ENCODE peak calls at places on chromosome 19, in seven cellular contexts. D is skeletal muscle cell; K is C1 segment of cervical spinal cord; N is putamen; S is mucosa of descending colon; P is NCI-H748 treated with DMSO at 0.1 percent for 48 hours; O is naive thymus-derived CD8-positive, alpha-beta T cell. Q is an unnamed sample.
A peak's percentile ranks its signal among the peaks of the same experiment; 100 is the strongest.

GRCh38 chr19:53549354-53549753 is 11.4 kb downstream of the ZNF331 start:
- DNase-seq in D (peak; percentile 38), K (no peak), N (peak; percentile 26), S (no peak), P (no peak), O (no peak), Q (peak; percentile 63)

GRCh38 chr19:5953034-5953589 is 24.8 kb downstream of the RANBP3 start:
- DNase-seq in D (no peak), K (no peak), N (no peak), S (no peak), P (no peak), O (no peak), Q (no peak)

GRCh38 chr19:8577247-8577646 is at the start of gene MYO1F:
- DNase-seq in D (no peak), K (peak; percentile 10), N (no peak), S (peak; percentile 54), P (no peak), O (no peak), Q (no peak)

GRCh38 chr19:38543807-38544568 is 73.8 kb downstream of the MAP4K1 start:
- DNase-seq in D (peak; percentile 17), K (peak; percentile 68), N (peak; percentile 85), S (peak; percentile 48), P (peak; percentile 38), O (no peak), Q (peak; percentile 12)

GRCh38 chr19:44757057-44757734 is 8.7 kb downstream of the BCL3 start:
- DNase-seq in D (no peak), K (no peak), N (no peak), S (no peak), P (no peak), O (no peak), Q (no peak)

GRCh38 chr19:17095141-17095919 is 19.8 kb downstream of the MYO9B start:
- DNase-seq in D (no peak), K (no peak), N (no peak), S (no peak), P (no peak), O (no peak), Q (no peak)

GRCh38 chr19:11377237-11377636 is 2.8 kb downstream of the SWSAP1 start:
- DNase-seq in D (peak; percentile 69), K (no peak), N (no peak), S (no peak), P (no peak), O (no peak), Q (peak; percentile 57)

GRCh38 chr19:10007811-10008211 is 2.5 kb downstream of the COL5A3 start:
- DNase-seq in D (peak; percentile 77), K (no peak), N (no peak), S (no peak), P (no peak), O (no peak), Q (peak; percentile 41)

GRCh38 chr19:5228932-5229777 is 111.5 kb downstream of the PTPRS start:
- DNase-seq in D (no peak), K (no peak), N (no peak), S (no peak), P (no peak), O (no peak), Q (no peak)

GRCh38 chr19:1182068-1182467 is 8.0 kb upstream of the SBNO2 start:
- DNase-seq in D (no peak), K (no peak), N (no peak), S (no peak), P (no peak), O (no peak), Q (no peak)

GRCh38 chr19:23996549-23996948 is 81.9 kb downstream of the ZNF726 start:
- DNase-seq in D (no peak), K (no peak), N (no peak), S (no peak), P (no peak), O (no peak), Q (no peak)

GRCh38 chr19:39303373-39304184 is 7.4 kb downstream of the IFNL1 start:
- DNase-seq in D (no peak), K (no peak), N (no peak), S (no peak), P (no peak), O (no peak), Q (no peak)

GRCh38 chr19:38095411-38096308 is 128.4 kb downstream of the DPF1 start:
- DNase-seq in D (peak; percentile 16), K (peak; percentile 41), N (peak; percentile 47), S (peak; percentile 83), P (peak; percentile 58), O (peak; percentile 25), Q (no peak)

GRCh38 chr19:2132731-2133490 is 18.5 kb downstream of the AP3D1 start:
- DNase-seq in D (no peak), K (no peak), N (no peak), S (no peak), P (no peak), O (no peak), Q (no peak)

GRCh38 chr19:3849787-3850186 is 19.1 kb downstream of the ZFR2 start:
- DNase-seq in D (no peak), K (no peak), N (no peak), S (no peak), P (no peak), O (no peak), Q (no peak)

GRCh38 chr19:18637644-18638630 is 1.1 kb downstream of the KLHL26 start:
- DNase-seq in D (no peak), K (no peak), N (no peak), S (peak; percentile 71), P (peak; percentile 3), O (peak; percentile 13), Q (no peak)

GRCh38 chr19:43534811-43535761 is 2.1 kb downstream of the ZNF575 start:
- DNase-seq in D (no peak), K (peak; percentile 25), N (peak; percentile 44), S (peak; percentile 68), P (no peak), O (peak; percentile 37), Q (no peak)

GRCh38 chr19:55047951-55048350 is 9.9 kb upstream of the GP6 start:
- DNase-seq in D (no peak), K (no peak), N (no peak), S (no peak), P (no peak), O (no peak), Q (no peak)

GRCh38 chr19:52922841-52923781 is at the start of gene ZNF888:
- DNase-seq in D (peak; percentile 32), K (peak; percentile 49), N (peak; percentile 64), S (peak; percentile 98), P (peak; percentile 75), O (peak; percentile 93), Q (no peak)

GRCh38 chr19:55213547-55213946 is 4.2 kb upstream of the PTPRH start:
- DNase-seq in D (no peak), K (no peak), N (no peak), S (no peak), P (no peak), O (no peak), Q (no peak)

GRCh38 chr19:41990028-41990427 is 4.0 kb downstream of the ATP1A3 start:
- DNase-seq in D (no peak), K (no peak), N (no peak), S (no peak), P (no peak), O (no peak), Q (no peak)

GRCh38 chr19:5287066-5287465 is 53.5 kb downstream of the PTPRS start:
- DNase-seq in D (no peak), K (no peak), N (no peak), S (no peak), P (no peak), O (no peak), Q (no peak)

GRCh38 chr19:40610396-40611064 is 9.4 kb downstream of the LTBP4 start:
- DNase-seq in D (no peak), K (peak; percentile 58), N (no peak), S (peak; percentile 73), P (no peak), O (peak; percentile 65), Q (no peak)